ENCODE peak calls at places on chromosomes 5 and 9, in eight cellular contexts. Z is tibial nerve, N is OCI-LY7, R is psoas muscle, C is body of pancreas, P is heart right ventricle, U is colonic mucosa, V is cardiac muscle cell. F is an unnamed sample. For H3K4me1 and H3K36me3, the result is how much of the 10 kb centered on the place peaks cover.

GRCh38 chr5:14502291-14502690 is 79.3 kb upstream of the OTULINL start:
- DNase-seq in U (no peak), C (no peak), R (no peak), V (no peak), Z (no peak), P (no peak), N (no peak), F (no peak)

GRCh38 chr9:92911496-92912475 is 33.9 kb upstream of the ZNF484 start:
- DNase-seq in V (peak), N (no peak), Z (no peak), C (peak), R (no peak), P (no peak), U (no peak), F (no peak)

GRCh38 chr5:180142008-180142803 is 66.8 kb downstream of the RASGEF1C start:
- DNase-seq in P (no peak), U (peak), N (no peak), Z (no peak), R (no peak), V (no peak), C (no peak), F (no peak)

GRCh38 chr5:139822553-139823425 is 27.2 kb downstream of the PSD2 start:
- DNase-seq in U (no peak), N (no peak), C (no peak), Z (no peak), P (no peak), V (no peak), R (no peak), F (no peak)

GRCh38 chr5:150523472-150524350 is 15.8 kb downstream of the NDST1 start:
- DNase-seq in N (peak), C (peak), Z (no peak), V (peak), P (peak), U (peak), R (no peak), F (peak)

GRCh38 chr5:52709171-52709925 is 78.4 kb upstream of the ITGA1 start:
- DNase-seq in Z (no peak), U (no peak), N (no peak), C (no peak), R (no peak), P (peak), V (peak), F (no peak)

GRCh38 chr9:109110326-109111014 is 9.3 kb downstream of the TMEM245 start:
- DNase-seq in P (no peak), R (no peak), Z (no peak), V (peak), U (no peak), N (no peak), C (no peak), F (no peak)

GRCh38 chr5:55232194-55232984 is 1.0 kb downstream of the CCNO start:
- DNase-seq in V (peak), N (no peak), P (no peak), R (no peak), Z (no peak), C (peak), U (peak), F (no peak)

GRCh38 chr9:34446468-34446891 is 11.9 kb downstream of the FAM219A start:
- DNase-seq in N (no peak), R (no peak), U (no peak), P (no peak), Z (no peak), C (no peak), V (peak), F (no peak)

GRCh38 chr9:121744002-121744686 is 92.7 kb downstream of the DAB2IP start:
- DNase-seq in U (peak), R (peak), P (peak), C (peak), V (peak), Z (peak), N (peak), F (peak)

GRCh38 chr5:58715997-58716656 is 133.3 kb downstream of the RAB3C start:
- DNase-seq in V (no peak), U (no peak), C (no peak), P (no peak), R (no peak), Z (no peak), N (no peak), F (no peak)

GRCh38 chr5:170861855-170862766 is at the start of gene RANBP17:
- DNase-seq in Z (no peak), V (peak), R (peak), P (peak), N (no peak), U (peak), C (peak), F (no peak)

GRCh38 chr9:87706066-87706739 is 19.7 kb upstream of the CTSL start:
- DNase-seq in V (no peak), Z (no peak), C (no peak), N (no peak), U (no peak), R (no peak), P (no peak), F (no peak)

GRCh38 chr9:36322462-36322861 is 64.2 kb upstream of the GNE start:
- DNase-seq in R (no peak), U (no peak), V (no peak), N (no peak), C (no peak), P (no peak), Z (no peak), F (no peak)

GRCh38 chr5:119968690-119969089 is 339.3 kb downstream of the FAM170A start:
- DNase-seq in V (no peak), C (no peak), P (peak), N (no peak), R (no peak), U (no peak), Z (no peak), F (no peak)

GRCh38 chr5:76942581-76942980 is 10.3 kb upstream of the CRHBP start:
- DNase-seq in Z (no peak), V (no peak), U (no peak), C (no peak), N (no peak), P (no peak), R (no peak), F (no peak)

GRCh38 chr9:20303066-20303465 is 319.2 kb downstream of the MLLT3 start:
- DNase-seq in N (no peak), C (no peak), P (no peak), V (no peak), R (no peak), U (no peak), Z (no peak), F (no peak)

DNA sequence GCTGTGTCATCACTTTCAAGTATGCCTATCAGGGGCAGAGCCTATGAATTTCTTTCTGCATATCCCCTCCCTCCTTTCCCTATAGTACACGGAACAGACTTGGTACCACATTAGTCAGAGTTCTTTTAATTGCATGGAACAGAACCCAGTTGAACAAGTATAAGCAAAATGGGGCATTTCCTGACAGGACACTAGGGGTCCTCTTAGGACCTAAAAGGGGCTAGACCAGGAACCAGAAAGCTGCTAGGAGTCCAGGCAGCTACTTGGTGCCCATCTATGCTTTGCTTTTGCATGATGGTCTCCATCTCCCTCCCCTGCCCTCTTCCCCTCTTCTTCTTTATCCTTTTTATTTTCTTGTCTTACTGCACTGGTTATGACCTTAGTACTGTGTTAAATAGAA is 5.9 kb downstream of the BSPRY start:
- DNase-seq in Z (no peak), C (no peak), V (peak), P (no peak), U (no peak), R (no peak), N (peak), F (no peak)
- TF ChIP-seq CTCF in Z (no peak), C (no peak), V (peak), P (no peak), U (no peak), R (no peak), N (peak), F (no peak)

GRCh38 chr9:74952281-74953151 is at the start of gene C9orf40:
- DNase-seq in U (peak), P (peak), R (peak), V (peak), Z (peak), C (peak), N (peak), F (peak)

GRCh38 chr9:74951725-74952151 is 974 bp downstream of the C9orf40 start:
- DNase-seq in R (peak), U (peak), N (peak), V (peak), P (peak), Z (no peak), C (peak), F (peak)

GRCh38 chr9:74950456-74950855 is 2.3 kb downstream of the C9orf40 start:
- DNase-seq in N (no peak), Z (no peak), R (no peak), P (no peak), U (no peak), V (no peak), C (no peak), F (no peak)

GRCh38 chr9:74949859-74950258 is 2.9 kb downstream of the C9orf40 start:
- DNase-seq in R (no peak), C (no peak), U (no peak), Z (no peak), P (no peak), V (no peak), N (no peak), F (no peak)

GRCh38 chr9:74951107-74951720 is 1.5 kb downstream of the C9orf40 start:
- DNase-seq in C (no peak), R (no peak), P (no peak), U (peak), Z (no peak), V (no peak), N (no peak), F (no peak)
- H3K4me1 ChIP-seq in C (under half), R (under half), P (under half), U (under half), Z (under half), V (under half), N (under half), F (under half)

GRCh38 chr9:134781895-134782294 is 98.7 kb upstream of the FCN2 start:
- DNase-seq in N (peak), P (no peak), R (no peak), V (no peak), U (no peak), Z (no peak), C (no peak), F (no peak)
- H3K36me3 ChIP-seq in N (under half), P (under half), R (under half), V (under half), U (under half), Z (under half), C (under half), F (half or more)

GRCh38 chr5:80408475-80408875 is 611 bp downstream of the ZFYVE16 start:
- DNase-seq in N (no peak), U (no peak), Z (no peak), V (peak), C (peak), R (peak), P (peak), F (peak)
- TF ChIP-seq CTCF in N (no peak), U (no peak), Z (no peak), V (no peak), C (no peak), R (no peak), P (no peak), F (no peak)

F was measured in tibial artery.